ENCODE peak calls at places on chromosomes 7 and 10, in five cellular contexts. A is CD4-positive, CD25-positive, alpha-beta regulatory T cell; L is PC-9; D is GM12865; Y is Karpas-422. V is an unnamed sample.

GRCh38 chr7:132425920-132426319 is 150.3 kb downstream of the PLXNA4 start:
- DNase-seq in A (no peak), L (no peak), D (no peak), Y (no peak), V (no peak)

GRCh38 chr10:43208147-43209063 is 58.5 kb downstream of the RASGEF1A start:
- DNase-seq in A (no peak), L (no peak), D (no peak), Y (no peak), V (no peak)

GRCh38 chr7:147052818-147053217 is 936.2 kb downstream of the CNTNAP2 start:
- DNase-seq in A (no peak), L (no peak), D (no peak), Y (no peak), V (no peak)

GRCh38 chr10:32650246-32650655 is 204.3 kb downstream of the CCDC7 start:
- DNase-seq in A (no peak), L (no peak), D (peak; percentile 38), Y (peak; percentile 62), V (peak; percentile 92)

GRCh38 chr10:51691135-51691534 is 8.3 kb downstream of the CSTF2T start:
- DNase-seq in A (no peak), L (peak; percentile 39), D (no peak), Y (no peak), V (no peak)

GRCh38 chr10:28282341-28282740 is 20.5 kb downstream of the MPP7 start:
- DNase-seq in A (no peak), L (no peak), D (no peak), Y (no peak), V (no peak)

GRCh38 chr7:42128703-42129102 is 108.3 kb downstream of the GLI3 start:
- DNase-seq in A (no peak), L (no peak), D (no peak), Y (peak; percentile 65), V (peak; percentile 42)

GRCh38 chr10:65313406-65313805 is 1612.4 kb upstream of the LRRTM3 start:
- DNase-seq in A (no peak), L (no peak), D (no peak), Y (no peak), V (no peak)

GRCh38 chr10:44352316-44353127 is 32.4 kb downstream of the CXCL12 start:
- DNase-seq in A (no peak), L (no peak), D (no peak), Y (no peak), V (no peak)

GRCh38 chr10:71726673-71727428 is 7.3 kb upstream of the C10orf105 start:
- DNase-seq in A (peak; percentile 67), L (no peak), D (peak; percentile 81), Y (peak; percentile 92), V (peak; percentile 57)

GRCh38 chr7:151206914-151207313 is 3.4 kb downstream of the H2BK1 start:
- DNase-seq in A (peak; percentile 24), L (no peak), D (no peak), Y (no peak), V (peak; percentile 79)

GRCh38 chr10:122847782-122848604 is 2.3 kb upstream of the CUZD1 start:
- DNase-seq in A (no peak), L (no peak), D (no peak), Y (no peak), V (peak; percentile 49)

GRCh38 chr7:40749877-40750276 is 615.1 kb downstream of the SUGCT start:
- DNase-seq in A (no peak), L (no peak), D (no peak), Y (no peak), V (no peak)

GRCh38 chr7:116210345-116211005 is at the start of gene TES:
- DNase-seq in A (peak; percentile 53), L (peak; percentile 94), D (peak; percentile 91), Y (no peak), V (no peak)

GRCh38 chr7:92602352-92603088 is 12.3 kb upstream of the FAM133B start:
- DNase-seq in A (no peak), L (no peak), D (no peak), Y (no peak), V (no peak)

GRCh38 chr7:40680657-40681056 is 545.9 kb downstream of the SUGCT start:
- DNase-seq in A (no peak), L (no peak), D (no peak), Y (peak; percentile 53), V (no peak)

GRCh38 chr10:33722067-33722466 is 387.6 kb upstream of the NRP1 start:
- DNase-seq in A (no peak), L (no peak), D (no peak), Y (no peak), V (no peak)

GRCh38 chr10:112330154-112330553 is 43.8 kb upstream of the ACSL5 start:
- DNase-seq in A (no peak), L (no peak), D (no peak), Y (no peak), V (no peak)

GRCh38 chr7:75914169-75914654 is 743 bp upstream of the POR start:
- DNase-seq in A (no peak), L (no peak), D (no peak), Y (peak; percentile 51), V (no peak)

GRCh38 chr10:71816931-71817631 is 34.0 kb downstream of the PSAP start:
- DNase-seq in A (no peak), L (no peak), D (no peak), Y (no peak), V (no peak)

GRCh38 chr10:77400041-77400440 is 237.6 kb downstream of the KCNMA1 start:
- DNase-seq in A (no peak), L (no peak), D (no peak), Y (no peak), V (no peak)

GRCh38 chr7:3266240-3266639 is 34.8 kb upstream of the SDK1 start:
- DNase-seq in A (no peak), L (no peak), D (no peak), Y (no peak), V (no peak)

GRCh38 chr7:29328811-29329210 is 134.2 kb downstream of the CHN2 start:
- DNase-seq in A (no peak), L (no peak), D (no peak), Y (no peak), V (no peak)

GRCh38 chr7:150568714-150569113 is 1.5 kb downstream of the GIMAP4 start:
- DNase-seq in A (peak; percentile 43), L (no peak), D (peak; percentile 38), Y (no peak), V (no peak)

GRCh38 chr7:134289423-134289822 is 27.3 kb downstream of the SLC35B4 start:
- DNase-seq in A (no peak), L (no peak), D (no peak), Y (no peak), V (no peak)

GRCh38 chr10:78441704-78442103 is 408.0 kb downstream of the RPS24 start:
- DNase-seq in A (no peak), L (no peak), D (no peak), Y (no peak), V (no peak)

GRCh38 chr10:111116211-111116610 is 39.4 kb downstream of the ADRA2A start:
- DNase-seq in A (no peak), L (no peak), D (no peak), Y (no peak), V (no peak)

GRCh38 chr7:46257766-46258448 is 336.8 kb upstream of the IGFBP3 start:
- DNase-seq in A (no peak), L (peak; percentile 41), D (no peak), Y (no peak), V (no peak)

GRCh38 chr10:29811751-29812427 is 177.1 kb upstream of the SVIL start:
- DNase-seq in A (no peak), L (peak; percentile 78), D (no peak), Y (no peak), V (peak; percentile 74)

GRCh38 chr7:30931161-30931926 is 19.7 kb downstream of the AQP1 start:
- DNase-seq in A (no peak), L (no peak), D (no peak), Y (no peak), V (no peak)

GRCh38 chr10:6838118-6838517 is 258.0 kb upstream of the PRKCQ start:
- DNase-seq in A (no peak), L (no peak), D (peak; percentile 9), Y (peak; percentile 53), V (peak; percentile 28)

DNA sequence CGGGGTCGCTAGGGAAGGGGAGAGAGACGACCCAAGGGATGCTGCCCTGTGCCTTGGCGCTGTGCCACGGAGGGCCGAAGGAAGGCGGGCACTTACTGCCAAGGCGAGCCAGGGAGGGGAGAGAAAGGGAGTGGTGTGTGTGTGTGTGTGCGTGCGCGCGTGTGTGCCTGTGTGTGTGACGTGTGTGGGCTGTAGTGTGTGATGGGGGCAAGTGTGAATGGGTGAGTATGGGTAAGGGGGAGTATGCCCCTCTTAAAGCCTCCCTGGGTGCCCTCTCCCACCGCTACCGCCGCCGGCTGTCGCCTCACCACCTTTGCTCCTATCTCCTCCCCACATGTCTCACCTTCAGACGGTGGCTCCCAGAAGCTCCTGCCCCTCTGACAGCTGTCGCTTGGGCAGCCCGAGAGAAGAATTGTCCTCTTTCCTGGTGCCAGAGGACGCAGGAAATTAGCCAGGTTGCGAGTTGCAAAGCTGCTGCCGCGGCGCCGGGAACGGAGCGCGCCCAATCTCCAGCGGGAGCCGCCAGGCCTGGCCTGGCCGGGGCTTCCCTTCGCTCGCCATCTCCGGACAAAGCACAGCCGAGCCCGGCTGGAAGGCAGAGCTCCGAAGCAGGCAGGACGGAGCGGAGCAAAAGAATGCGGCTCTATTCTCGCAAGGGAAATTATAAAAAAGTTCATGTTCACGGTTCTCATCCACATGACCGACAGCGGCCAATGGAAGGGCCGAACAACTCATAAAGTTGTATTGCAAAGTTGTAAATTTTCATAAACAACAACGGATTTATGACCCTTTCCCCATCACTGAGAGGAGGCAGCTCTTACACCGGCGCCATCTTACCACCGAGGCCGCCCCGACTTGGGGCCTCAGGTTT is at the start of gene HOXA3:
- DNase-seq in A (no peak), L (no peak), D (no peak), Y (no peak), V (no peak)
- H3K4me3 ChIP-seq in A (peak within 1 kb of the TSS; percentile 13), L (no peak within 1 kb of the TSS), D (no peak within 1 kb of the TSS), Y (peak within 1 kb of the TSS; percentile 84), V (peak within 1 kb of the TSS; percentile 83)

DNA sequence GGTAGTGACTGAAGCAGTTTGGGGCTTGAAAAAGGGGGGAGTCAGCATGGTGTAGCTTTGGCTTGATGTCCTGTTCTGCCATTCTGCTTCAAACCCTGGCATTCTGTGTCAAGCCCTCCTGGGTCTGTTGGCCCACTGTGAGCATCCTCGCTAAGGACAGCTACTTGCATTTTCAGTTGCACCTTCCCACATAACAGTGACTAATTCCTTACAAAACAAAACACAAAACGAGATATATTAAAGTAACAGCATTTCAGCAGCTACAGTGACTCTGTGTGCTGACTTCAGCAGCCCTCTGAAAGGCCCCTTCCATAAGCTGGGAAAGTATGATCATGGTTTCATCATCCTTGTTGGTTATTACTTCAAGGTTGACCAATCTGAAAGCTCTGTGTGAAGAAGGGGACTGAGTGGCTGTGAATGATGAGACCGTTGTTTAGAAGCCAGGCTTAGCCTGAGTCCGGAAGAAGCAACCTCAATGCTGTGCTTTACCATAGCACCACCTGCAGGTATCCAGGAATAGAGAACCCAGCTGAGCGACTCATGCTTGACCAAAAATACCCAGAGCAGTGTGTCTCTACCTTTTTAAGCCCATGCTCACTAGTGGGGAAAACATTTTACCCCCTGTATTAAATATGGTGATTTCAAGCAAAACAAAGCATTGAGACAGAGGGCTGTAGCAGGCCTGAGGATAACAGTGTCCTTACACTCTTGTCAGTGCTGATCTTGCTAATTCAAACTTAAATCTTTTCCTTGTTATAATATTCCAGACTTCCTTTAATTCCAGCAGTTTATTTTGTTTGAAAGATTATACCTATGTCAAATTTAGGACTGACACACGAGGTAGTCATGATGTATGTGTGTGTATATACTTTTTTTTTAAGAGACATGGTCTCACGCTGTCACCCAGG is 42.6 kb upstream of the CC2D2B start:
- DNase-seq in A (peak; percentile 37), L (peak; percentile 7), D (peak; percentile 83), Y (peak; percentile 52), V (peak; percentile 40)
- H3K4me3 ChIP-seq in A (no peak overlapping the region), L (no peak overlapping the region), D (no peak overlapping the region), Y (no peak overlapping the region), V (no peak overlapping the region)

GRCh38 chr7:1290262-1291039 is 57.8 kb downstream of the UNCX start:
- DNase-seq in A (peak; percentile 22), L (no peak), D (no peak), Y (no peak), V (peak; percentile 34)
- H3K4me3 ChIP-seq in A (no peak overlapping the region), L (no peak overlapping the region), D (no peak overlapping the region), Y (no peak overlapping the region), V (peak overlapping the region; percentile 45)

GRCh38 chr7:26100940-26101339 is 51.1 kb upstream of the NFE2L3 start:
- DNase-seq in A (no peak), L (no peak), D (peak; percentile 48), Y (no peak), V (no peak)
- H3K4me3 ChIP-seq in A (no peak overlapping the region), L (no peak overlapping the region), D (peak overlapping the region; percentile 82), Y (no peak overlapping the region), V (no peak overlapping the region)

V was measured in Jurkat, Clone E6-1.